ENCODE peak calls at places on chromosomes 11 and 22, in six cellular contexts. G, J, S, X, O and Q are unnamed samples.

GRCh38 chr22:46857142-46857825 is 94.8 kb downstream of the TBC1D22A start:
- DNase-seq in S (no peak), J (no peak), G (no peak), X (peak), O (no peak), Q (no peak)

GRCh38 chr22:20744456-20744855 is 29.5 kb upstream of the SERPIND1 start:
- DNase-seq in O (no peak), S (no peak), X (no peak), J (no peak), G (no peak), Q (no peak)

GRCh38 chr11:1918436-1919315 is 827 bp upstream of the TNNT3 start:
- DNase-seq in X (no peak), G (no peak), J (no peak), S (no peak), O (peak), Q (no peak)

GRCh38 chr11:74846770-74847169 is 98.1 kb downstream of the RNF169 start:
- DNase-seq in S (peak), O (no peak), X (no peak), J (no peak), G (no peak), Q (no peak)

GRCh38 chr11:69427337-69427736 is 54.1 kb upstream of the LINC01488 start:
- DNase-seq in X (no peak), S (no peak), G (no peak), O (no peak), J (no peak), Q (no peak)

GRCh38 chr22:46024136-46024840 is 47.3 kb upstream of the WNT7B start:
- DNase-seq in X (no peak), J (no peak), S (no peak), G (no peak), O (peak), Q (no peak)

GRCh38 chr22:25783856-25784255 is 41.9 kb downstream of the MYO18B start:
- DNase-seq in O (no peak), G (no peak), S (no peak), X (no peak), J (no peak), Q (no peak)

GRCh38 chr11:111990381-111990780 is 34.8 kb upstream of the DLAT start:
- DNase-seq in O (no peak), X (no peak), S (no peak), J (no peak), G (no peak), Q (no peak)

GRCh38 chr22:27820896-27821866 is 19.6 kb upstream of the MN1 start:
- DNase-seq in J (no peak), X (no peak), O (no peak), G (peak), S (no peak), Q (no peak)

GRCh38 chr11:10483174-10483573 is 28.1 kb downstream of the AMPD3 start:
- DNase-seq in X (no peak), S (no peak), J (no peak), G (no peak), O (no peak), Q (no peak)

GRCh38 chr11:58549644-58550043 is 26.0 kb downstream of the LPXN start:
- DNase-seq in G (no peak), O (no peak), J (no peak), S (no peak), X (no peak), Q (no peak)

GRCh38 chr11:32602657-32603410 is 19.2 kb downstream of the EIF3M start:
- DNase-seq in J (peak), O (no peak), S (no peak), G (no peak), X (no peak), Q (no peak)

GRCh38 chr11:86570020-86570419 is 102.4 kb downstream of the ME3 start:
- DNase-seq in O (no peak), X (no peak), J (peak), G (no peak), S (no peak), Q (no peak)

GRCh38 chr22:44459041-44459440 is 39.0 kb downstream of the RTL6 start:
- DNase-seq in X (peak), S (no peak), J (no peak), G (no peak), O (no peak), Q (no peak)

GRCh38 chr11:127632546-127632945 is 632.0 kb upstream of the KIRREL3 start:
- DNase-seq in J (no peak), S (no peak), X (no peak), G (no peak), O (no peak), Q (no peak)

GRCh38 chr11:62044639-62045121 is 77.2 kb upstream of the FTH1 start:
- DNase-seq in O (no peak), X (no peak), G (no peak), S (peak), J (no peak), Q (no peak)

GRCh38 chr22:19086944-19087343 is 35.3 kb downstream of the DGCR2 start:
- DNase-seq in O (no peak), S (no peak), X (no peak), J (peak), G (no peak), Q (no peak)

GRCh38 chr11:101470881-101471535 is 112.8 kb downstream of the TRPC6 start:
- DNase-seq in J (peak), X (no peak), G (no peak), O (no peak), S (no peak), Q (no peak)

GRCh38 chr11:104390696-104391095 is 226.7 kb upstream of the PDGFD start:
- DNase-seq in G (no peak), J (peak), S (no peak), X (no peak), O (no peak), Q (no peak)

GRCh38 chr11:84261707-84262106 is 975.5 kb upstream of the CCDC90B start:
- DNase-seq in S (no peak), O (no peak), X (no peak), G (no peak), J (no peak), Q (no peak)

GRCh38 chr11:120086651-120087050 is 51.3 kb downstream of the TRIM29 start:
- DNase-seq in G (no peak), J (no peak), O (no peak), S (no peak), X (no peak), Q (no peak)

GRCh38 chr22:45164217-45165123 is 745 bp downstream of the NUP50 start:
- DNase-seq in O (peak), J (no peak), X (no peak), S (peak), G (no peak), Q (no peak)

GRCh38 chr11:134592391-134592990 is 180.4 kb upstream of the B3GAT1 start:
- DNase-seq in G (no peak), X (peak), S (no peak), J (no peak), O (no peak), Q (no peak)

GRCh38 chr11:19879309-19880087 is 166.9 kb downstream of the NAV2 start:
- DNase-seq in J (no peak), G (peak), O (no peak), S (no peak), X (no peak), Q (no peak)

GRCh38 chr22:40708177-40708576 is 28.9 kb downstream of the MCHR1 start:
- DNase-seq in X (no peak), S (no peak), J (no peak), O (no peak), G (no peak), Q (no peak)

GRCh38 chr11:5043385-5043784 is 2.9 kb upstream of the OR52J3 start:
- DNase-seq in O (no peak), S (no peak), X (no peak), G (no peak), J (peak), Q (no peak)

GRCh38 chr11:67396587-67397398 is 4.9 kb downstream of the PPP1CA start:
- DNase-seq in S (no peak), G (no peak), X (peak), J (no peak), O (no peak), Q (no peak)

GRCh38 chr22:41040483-41040882 is 51.9 kb upstream of the EP300 start:
- DNase-seq in O (no peak), J (no peak), S (no peak), X (no peak), G (no peak), Q (no peak)

GRCh38 chr11:44777537-44778199 is 50.9 kb downstream of the TSPAN18 start:
- DNase-seq in G (no peak), S (no peak), X (no peak), O (no peak), J (no peak), Q (no peak)

GRCh38 chr11:70435765-70436500 is 37.6 kb downstream of the CTTN start:
- DNase-seq in G (no peak), J (no peak), O (no peak), S (no peak), X (no peak), Q (no peak)

GRCh38 chr11:95487391-95487790 is 256.4 kb upstream of the SESN3 start:
- DNase-seq in O (no peak), X (no peak), S (no peak), J (no peak), G (no peak), Q (no peak)

GRCh38 chr11:84947970-84948600 is 679.1 kb downstream of the DLG2 start:
- DNase-seq in J (peak), X (no peak), O (no peak), G (no peak), S (no peak), Q (no peak)

GRCh38 chr11:117189191-117189940 is 9.8 kb upstream of the TAGLN start:
- DNase-seq in J (no peak), S (no peak), X (no peak), O (peak), G (no peak), Q (no peak)

GRCh38 chr11:10605941-10606381 is 37.5 kb upstream of the LYVE1 start:
- DNase-seq in J (peak), X (no peak), G (no peak), S (no peak), O (no peak), Q (peak)

GRCh38 chr22:33537059-33537458 is 383.2 kb downstream of the LARGE1 start:
- DNase-seq in O (no peak), J (no peak), X (no peak), S (no peak), G (no peak), Q (no peak)

GRCh38 chr22:44112191-44112590 is 68.5 kb upstream of the PARVG start:
- DNase-seq in G (no peak), O (no peak), X (no peak), J (no peak), S (no peak), Q (no peak)

GRCh38 chr11:74932169-74932568 is 16.7 kb downstream of the XRRA1 start:
- DNase-seq in S (no peak), J (peak), O (no peak), X (no peak), G (no peak), Q (no peak)

GRCh38 chr11:12845739-12846358 is 163.3 kb upstream of the RASSF10 start:
- DNase-seq in X (no peak), G (no peak), J (peak), S (no peak), O (no peak), Q (no peak)

GRCh38 chr11:13210424-13210823 is 67.2 kb upstream of the BMAL1 start:
- DNase-seq in O (peak), G (peak), J (peak), X (no peak), S (peak), Q (peak)

GRCh38 chr11:47566166-47566546 is 757 bp downstream of the PTPMT1 start:
- DNase-seq in O (no peak), G (no peak), S (no peak), J (no peak), X (no peak), Q (no peak)
- TF ChIP-seq CTCF in O (no peak), G (no peak), S (no peak), J (no peak), X (no peak), Q (no peak)

GRCh38 chr11:125470355-125470754 is 25.7 kb downstream of the FEZ1 start:
- DNase-seq in O (no peak), J (no peak), X (no peak), S (no peak), G (no peak), Q (no peak)
- TF ChIP-seq CTCF in O (no peak), J (no peak), X (no peak), S (no peak), G (no peak), Q (no peak)

GRCh38 chr11:45852712-45853101 is 5.4 kb downstream of the CRY2 start:
- DNase-seq in S (no peak), O (no peak), G (no peak), X (no peak), J (no peak), Q (no peak)
- TF ChIP-seq CTCF in S (no peak), O (no peak), G (no peak), X (no peak), J (no peak), Q (no peak)

DNA sequence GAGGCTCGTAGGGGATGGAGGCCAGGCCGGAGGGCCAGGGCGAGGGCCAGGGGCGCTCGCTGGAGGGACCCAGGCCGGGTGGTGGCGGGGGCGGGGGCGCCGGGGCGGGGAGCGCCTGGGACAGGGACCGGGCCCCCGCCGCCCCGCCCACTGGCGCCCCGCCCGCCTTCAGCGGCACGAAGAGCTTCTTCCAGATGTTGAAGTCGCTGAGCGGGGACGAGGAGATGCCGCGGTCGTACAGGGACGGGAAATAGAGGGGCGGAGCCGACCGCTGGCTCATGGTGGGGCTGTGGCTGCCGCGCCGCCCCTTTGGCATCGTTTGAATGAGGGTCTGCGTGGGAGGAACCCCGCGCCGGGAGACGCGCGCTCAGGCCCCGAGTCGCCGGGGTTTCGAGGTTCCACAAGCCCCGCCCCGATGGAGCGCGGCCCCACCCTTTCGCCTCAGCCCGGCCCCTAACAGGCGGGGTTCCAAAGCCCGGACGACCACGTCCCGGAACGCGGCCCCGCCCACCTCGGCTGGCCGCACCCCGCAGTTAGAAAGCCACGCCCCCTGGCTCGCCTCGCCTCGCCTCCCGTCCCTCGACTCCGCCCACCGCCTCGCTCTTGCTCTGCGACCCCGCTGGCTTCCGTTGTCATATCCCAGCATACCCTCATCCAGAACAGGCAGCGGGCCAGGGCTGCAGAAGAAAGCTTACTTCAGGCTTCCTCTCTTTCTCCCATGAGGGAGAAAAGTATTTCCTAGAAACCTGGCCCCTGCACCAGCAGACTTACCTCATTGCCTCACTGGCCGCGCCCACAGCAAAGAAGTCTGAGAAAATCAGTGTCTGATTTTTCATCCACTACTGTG is at the start of gene C11orf91:
- DNase-seq in O (peak), J (peak), S (peak), G (peak), X (peak), Q (peak)
- TF ChIP-seq CTCF in O (no peak), J (no peak), S (no peak), G (no peak), X (no peak), Q (no peak)

DNA sequence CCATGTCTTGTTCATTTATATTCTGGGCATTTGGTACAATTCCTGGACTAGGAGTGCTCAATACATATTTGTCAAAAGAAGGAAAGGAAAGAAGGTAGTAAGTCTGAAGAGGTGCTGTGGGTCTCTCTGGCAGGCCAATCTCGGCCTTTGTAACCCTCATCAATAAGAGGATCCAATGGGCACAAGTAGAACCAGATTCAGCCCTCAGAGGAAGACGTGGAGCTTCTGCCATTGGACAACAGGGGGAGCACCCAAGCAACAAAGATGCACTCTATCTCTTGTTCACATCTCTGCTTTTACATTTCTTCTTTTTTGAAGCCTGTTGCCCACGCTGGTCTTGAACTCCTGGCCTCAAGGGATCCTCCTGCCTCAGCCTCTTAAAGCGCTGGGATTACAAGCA is 2.2 kb upstream of the VPS11 start:
- DNase-seq in O (no peak), G (no peak), X (no peak), S (no peak), J (peak), Q (no peak)
- TF ChIP-seq CTCF in O (no peak), G (no peak), X (peak), S (peak), J (peak), Q (no peak)

DNA sequence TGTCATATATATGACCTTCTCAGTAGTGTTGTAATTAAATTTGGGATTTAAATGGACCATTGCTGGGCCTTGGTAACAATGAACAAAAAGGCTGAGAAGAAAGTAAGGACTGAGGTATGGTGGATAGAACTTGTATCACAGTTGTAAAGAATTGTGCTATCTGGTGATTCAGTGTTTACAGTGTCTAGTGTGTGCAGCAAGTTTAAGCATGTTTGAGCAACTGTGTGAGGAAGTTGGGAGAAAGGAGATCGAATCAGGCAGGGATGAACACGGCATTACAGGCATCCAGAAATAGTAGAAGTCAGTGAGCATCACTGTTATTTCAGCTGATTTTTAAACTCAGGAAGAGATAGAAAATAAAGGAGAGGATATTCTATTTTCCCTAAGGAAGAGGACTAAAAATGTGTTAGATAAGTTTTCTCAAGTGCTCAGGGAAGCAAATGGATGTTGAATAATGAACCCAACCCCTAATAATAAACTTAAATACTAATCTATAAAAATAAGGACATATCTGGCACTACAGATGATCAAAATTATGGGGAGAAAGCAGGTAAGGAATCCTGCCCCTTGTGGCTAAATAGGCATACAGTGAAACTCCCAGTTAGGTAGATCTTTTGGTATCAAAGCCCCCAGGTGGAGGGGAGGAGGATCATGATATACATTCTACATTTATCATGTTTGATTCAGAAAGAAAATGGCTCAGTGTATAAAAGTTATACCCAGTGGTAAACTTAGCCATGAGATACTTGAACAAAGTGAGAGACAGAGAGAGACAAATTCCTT is 361.0 kb upstream of the ANO3 start:
- DNase-seq in S (peak), O (no peak), G (no peak), J (no peak), X (no peak), Q (no peak)
- TF ChIP-seq CTCF in S (peak), O (no peak), G (no peak), J (no peak), X (peak), Q (no peak)